ENCODE peak calls at places on chromosome 1, in nine cellular contexts. One of them, this sample, is unnamed.

GRCh38 chr1:173663159-173663558 is 6.5 kb downstream of the ANKRD45 start:
- DNase-seq in bronchial epithelial cell: no peak
- DNase-seq in colonic mucosa: no peak
- DNase-seq in body of pancreas: no peak
- DNase-seq in stomach: no peak
- DNase-seq in IMR-90: no peak
- DNase-seq in heart left ventricle: no peak
- DNase-seq in AG04449: no peak
- DNase-seq in A673: no peak
- DNase-seq in this sample: no peak

GRCh38 chr1:90133133-90133532 is 138.2 kb downstream of the ZNF326 start:
- DNase-seq in bronchial epithelial cell: peak
- DNase-seq in colonic mucosa: peak
- DNase-seq in body of pancreas: peak
- DNase-seq in stomach: no peak
- DNase-seq in IMR-90: peak
- DNase-seq in heart left ventricle: no peak
- DNase-seq in AG04449: no peak
- DNase-seq in A673: peak
- DNase-seq in this sample: peak

GRCh38 chr1:39205102-39205780 is 746 bp downstream of the MACF1 start:
- DNase-seq in bronchial epithelial cell: peak
- DNase-seq in colonic mucosa: peak
- DNase-seq in body of pancreas: no peak
- DNase-seq in stomach: peak
- DNase-seq in IMR-90: peak
- DNase-seq in heart left ventricle: peak
- DNase-seq in AG04449: no peak
- DNase-seq in A673: no peak
- DNase-seq in this sample: no peak

GRCh38 chr1:30868833-30869435 is 39.6 kb downstream of the SDC3 start:
- DNase-seq in bronchial epithelial cell: no peak
- DNase-seq in colonic mucosa: no peak
- DNase-seq in body of pancreas: no peak
- DNase-seq in stomach: no peak
- DNase-seq in IMR-90: no peak
- DNase-seq in heart left ventricle: no peak
- DNase-seq in AG04449: no peak
- DNase-seq in A673: no peak
- DNase-seq in this sample: no peak

GRCh38 chr1:147676306-147677085 is 6.2 kb upstream of the ACP6 start:
- DNase-seq in bronchial epithelial cell: peak
- DNase-seq in colonic mucosa: no peak
- DNase-seq in body of pancreas: no peak
- DNase-seq in stomach: no peak
- DNase-seq in IMR-90: peak
- DNase-seq in heart left ventricle: no peak
- DNase-seq in AG04449: no peak
- DNase-seq in A673: peak
- DNase-seq in this sample: peak

GRCh38 chr1:70978623-70979022 is 69.0 kb downstream of the PTGER3 start:
- DNase-seq in bronchial epithelial cell: no peak
- DNase-seq in colonic mucosa: no peak
- DNase-seq in body of pancreas: peak
- DNase-seq in stomach: no peak
- DNase-seq in IMR-90: no peak
- DNase-seq in heart left ventricle: no peak
- DNase-seq in AG04449: no peak
- DNase-seq in A673: peak
- DNase-seq in this sample: no peak

GRCh38 chr1:9717193-9718005 is 65.9 kb downstream of the PIK3CD start:
- DNase-seq in bronchial epithelial cell: no peak
- DNase-seq in colonic mucosa: peak
- DNase-seq in body of pancreas: peak
- DNase-seq in stomach: peak
- DNase-seq in IMR-90: no peak
- DNase-seq in heart left ventricle: peak
- DNase-seq in AG04449: no peak
- DNase-seq in A673: no peak
- DNase-seq in this sample: no peak

GRCh38 chr1:58841455-58841854 is 57.6 kb upstream of the JUN start:
- DNase-seq in bronchial epithelial cell: no peak
- DNase-seq in colonic mucosa: peak
- DNase-seq in body of pancreas: no peak
- DNase-seq in stomach: no peak
- DNase-seq in IMR-90: no peak
- DNase-seq in heart left ventricle: no peak
- DNase-seq in AG04449: no peak
- DNase-seq in A673: peak
- DNase-seq in this sample: no peak

GRCh38 chr1:200486634-200487033 is 76.8 kb upstream of the ZNF281 start:
- DNase-seq in bronchial epithelial cell: no peak
- DNase-seq in colonic mucosa: no peak
- DNase-seq in body of pancreas: no peak
- DNase-seq in stomach: no peak
- DNase-seq in IMR-90: no peak
- DNase-seq in heart left ventricle: no peak
- DNase-seq in AG04449: no peak
- DNase-seq in A673: no peak
- DNase-seq in this sample: no peak

GRCh38 chr1:243621973-243622372 is 228.1 kb downstream of the AKT3 start:
- DNase-seq in bronchial epithelial cell: no peak
- DNase-seq in colonic mucosa: no peak
- DNase-seq in body of pancreas: no peak
- DNase-seq in stomach: no peak
- DNase-seq in IMR-90: peak
- DNase-seq in heart left ventricle: no peak
- DNase-seq in AG04449: no peak
- DNase-seq in A673: no peak
- DNase-seq in this sample: no peak

GRCh38 chr1:112501810-112502641 is 6.7 kb upstream of the WNT2B start:
- DNase-seq in bronchial epithelial cell: peak
- DNase-seq in colonic mucosa: peak
- DNase-seq in body of pancreas: peak
- DNase-seq in stomach: peak
- DNase-seq in IMR-90: peak
- DNase-seq in heart left ventricle: peak
- DNase-seq in AG04449: no peak
- DNase-seq in A673: peak
- DNase-seq in this sample: peak

GRCh38 chr1:169051171-169051570 is 55.3 kb upstream of the ATP1B1 start:
- DNase-seq in bronchial epithelial cell: no peak
- DNase-seq in colonic mucosa: no peak
- DNase-seq in body of pancreas: no peak
- DNase-seq in stomach: no peak
- DNase-seq in IMR-90: no peak
- DNase-seq in heart left ventricle: no peak
- DNase-seq in AG04449: no peak
- DNase-seq in A673: no peak
- DNase-seq in this sample: no peak

GRCh38 chr1:154856049-154856448 is 14.0 kb downstream of the KCNN3 start:
- DNase-seq in bronchial epithelial cell: no peak
- DNase-seq in colonic mucosa: no peak
- DNase-seq in body of pancreas: no peak
- DNase-seq in stomach: no peak
- DNase-seq in IMR-90: no peak
- DNase-seq in heart left ventricle: peak
- DNase-seq in AG04449: no peak
- DNase-seq in A673: peak
- DNase-seq in this sample: no peak

GRCh38 chr1:10888289-10888688 is 91.8 kb upstream of the CASZ1 start:
- DNase-seq in bronchial epithelial cell: no peak
- DNase-seq in colonic mucosa: no peak
- DNase-seq in body of pancreas: no peak
- DNase-seq in stomach: no peak
- DNase-seq in IMR-90: no peak
- DNase-seq in heart left ventricle: no peak
- DNase-seq in AG04449: no peak
- DNase-seq in A673: peak
- DNase-seq in this sample: no peak

GRCh38 chr1:10901091-10901893 is 104.8 kb upstream of the CASZ1 start:
- DNase-seq in bronchial epithelial cell: peak
- DNase-seq in colonic mucosa: peak
- DNase-seq in body of pancreas: no peak
- DNase-seq in stomach: peak
- DNase-seq in IMR-90: no peak
- DNase-seq in heart left ventricle: no peak
- DNase-seq in AG04449: no peak
- DNase-seq in A673: peak
- DNase-seq in this sample: no peak

GRCh38 chr1:224622831-224623230 is 6.7 kb downstream of the CNIH3 start:
- DNase-seq in bronchial epithelial cell: no peak
- DNase-seq in colonic mucosa: no peak
- DNase-seq in body of pancreas: no peak
- DNase-seq in stomach: no peak
- DNase-seq in IMR-90: no peak
- DNase-seq in heart left ventricle: no peak
- DNase-seq in AG04449: no peak
- DNase-seq in A673: no peak
- DNase-seq in this sample: no peak
- H3K4me3 ChIP-seq in bronchial epithelial cell: no peak
- H3K4me3 ChIP-seq in colonic mucosa: no peak
- H3K4me3 ChIP-seq in body of pancreas: no peak
- H3K4me3 ChIP-seq in stomach: no peak
- H3K4me3 ChIP-seq in IMR-90: no peak
- H3K4me3 ChIP-seq in heart left ventricle: no peak
- H3K4me3 ChIP-seq in AG04449: no peak
- H3K4me3 ChIP-seq in A673: no peak
- H3K4me3 ChIP-seq in this sample: no peak

GRCh38 chr1:237352747-237353146 is 310.8 kb downstream of the RYR2 start:
- DNase-seq in bronchial epithelial cell: no peak
- DNase-seq in colonic mucosa: no peak
- DNase-seq in body of pancreas: no peak
- DNase-seq in stomach: no peak
- DNase-seq in IMR-90: no peak
- DNase-seq in heart left ventricle: no peak
- DNase-seq in AG04449: no peak
- DNase-seq in A673: no peak
- DNase-seq in this sample: no peak
- TF ChIP-seq CTCF in bronchial epithelial cell: no peak
- TF ChIP-seq CTCF in colonic mucosa: no peak
- TF ChIP-seq CTCF in body of pancreas: no peak
- TF ChIP-seq CTCF in stomach: no peak
- TF ChIP-seq CTCF in IMR-90: no peak
- TF ChIP-seq CTCF in heart left ventricle: no peak
- TF ChIP-seq CTCF in AG04449: no peak
- TF ChIP-seq CTCF in A673: no peak
- TF ChIP-seq CTCF in this sample: no peak

DNA sequence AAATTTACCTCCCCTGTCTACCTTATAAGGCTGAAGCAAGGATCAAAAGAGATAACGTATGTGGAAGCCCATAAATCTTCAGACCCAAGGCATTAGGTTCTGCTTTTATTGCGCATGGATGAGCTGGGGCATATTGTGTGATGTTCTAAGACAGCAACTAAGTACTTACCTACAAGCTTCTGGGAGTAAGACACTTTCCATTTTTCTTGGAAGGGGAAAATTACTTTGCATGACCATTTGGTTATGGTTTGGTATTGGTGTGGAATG is 21.1 kb downstream of the LMOD1 start:
- DNase-seq in bronchial epithelial cell: no peak
- DNase-seq in colonic mucosa: no peak
- DNase-seq in body of pancreas: no peak
- DNase-seq in stomach: no peak
- DNase-seq in IMR-90: no peak
- DNase-seq in heart left ventricle: no peak
- DNase-seq in AG04449: no peak
- DNase-seq in A673: no peak
- DNase-seq in this sample: no peak
- H3K4me3 ChIP-seq in bronchial epithelial cell: no peak
- H3K4me3 ChIP-seq in colonic mucosa: no peak
- H3K4me3 ChIP-seq in body of pancreas: no peak
- H3K4me3 ChIP-seq in stomach: no peak
- H3K4me3 ChIP-seq in IMR-90: no peak
- H3K4me3 ChIP-seq in heart left ventricle: no peak
- H3K4me3 ChIP-seq in AG04449: no peak
- H3K4me3 ChIP-seq in A673: no peak
- H3K4me3 ChIP-seq in this sample: no peak

GRCh38 chr1:161200421-161200991 is 1.7 kb upstream of the ADAMTS4 start:
- DNase-seq in bronchial epithelial cell: no peak
- DNase-seq in colonic mucosa: no peak
- DNase-seq in body of pancreas: no peak
- DNase-seq in stomach: no peak
- DNase-seq in IMR-90: no peak
- DNase-seq in heart left ventricle: no peak
- DNase-seq in AG04449: no peak
- DNase-seq in A673: no peak
- DNase-seq in this sample: no peak

GRCh38 chr1:161200992-161201827 is 957 bp upstream of the NDUFS2 start:
- DNase-seq in bronchial epithelial cell: no peak
- DNase-seq in colonic mucosa: peak
- DNase-seq in body of pancreas: peak
- DNase-seq in stomach: peak
- DNase-seq in IMR-90: peak
- DNase-seq in heart left ventricle: peak
- DNase-seq in AG04449: no peak
- DNase-seq in A673: no peak
- DNase-seq in this sample: no peak

GRCh38 chr1:161198877-161199431 is at the start of gene ADAMTS4:
- DNase-seq in bronchial epithelial cell: no peak
- DNase-seq in colonic mucosa: peak
- DNase-seq in body of pancreas: peak
- DNase-seq in stomach: peak
- DNase-seq in IMR-90: peak
- DNase-seq in heart left ventricle: peak
- DNase-seq in AG04449: peak
- DNase-seq in A673: peak
- DNase-seq in this sample: no peak

GRCh38 chr1:161199506-161200119 is 759 bp upstream of the ADAMTS4 start:
- DNase-seq in bronchial epithelial cell: no peak
- DNase-seq in colonic mucosa: no peak
- DNase-seq in body of pancreas: no peak
- DNase-seq in stomach: no peak
- DNase-seq in IMR-90: no peak
- DNase-seq in heart left ventricle: no peak
- DNase-seq in AG04449: no peak
- DNase-seq in A673: peak
- DNase-seq in this sample: no peak

DNA sequence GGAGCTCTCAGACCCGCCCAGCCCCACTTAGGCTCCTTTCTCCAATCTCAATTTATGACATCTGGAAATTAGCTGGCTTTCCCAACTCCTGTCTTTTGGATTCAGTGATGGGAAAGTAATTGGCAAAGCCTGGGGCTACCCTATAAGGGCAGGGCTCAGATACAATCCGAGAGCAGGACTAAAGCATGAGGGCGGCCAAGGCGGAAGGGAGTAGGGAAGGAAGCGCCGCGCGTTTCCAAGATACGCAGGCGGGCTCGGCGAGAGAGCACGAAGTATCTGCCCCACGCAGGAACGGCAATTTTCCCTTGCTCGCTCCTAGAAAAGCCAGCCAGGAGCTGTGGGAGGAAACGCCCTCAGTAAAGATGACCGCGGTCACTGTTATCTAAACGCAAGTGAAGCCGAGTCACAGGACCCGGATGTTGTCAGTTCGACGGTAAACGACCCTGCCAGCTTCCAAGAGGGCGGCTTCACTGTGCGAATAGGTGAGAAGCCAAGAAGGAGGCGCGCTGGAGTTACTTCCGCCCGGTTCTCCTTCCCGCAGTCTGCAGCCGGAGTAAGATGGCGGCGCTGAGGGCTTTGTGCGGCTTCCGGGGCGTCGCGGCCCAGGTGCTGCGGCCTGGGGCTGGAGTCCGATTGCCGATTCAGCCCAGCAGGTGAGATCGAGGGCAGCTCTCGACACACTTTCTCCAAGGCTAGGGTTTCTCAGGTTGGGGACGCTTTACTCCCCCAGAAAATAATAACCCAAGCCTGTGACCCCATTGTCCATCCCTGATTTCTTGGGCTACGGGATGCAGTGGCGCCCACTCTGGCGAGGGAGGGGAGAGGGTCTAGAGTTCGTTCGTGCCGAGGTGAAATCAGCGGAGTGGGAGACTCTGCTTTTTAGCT is at the start of gene NDUFS2:
- DNase-seq in bronchial epithelial cell: peak
- DNase-seq in colonic mucosa: peak
- DNase-seq in body of pancreas: peak
- DNase-seq in stomach: peak
- DNase-seq in IMR-90: peak
- DNase-seq in heart left ventricle: peak
- DNase-seq in AG04449: peak
- DNase-seq in A673: peak
- DNase-seq in this sample: peak
- TF ChIP-seq CTCF in bronchial epithelial cell: peak
- TF ChIP-seq CTCF in colonic mucosa: no peak
- TF ChIP-seq CTCF in body of pancreas: no peak
- TF ChIP-seq CTCF in stomach: no peak
- TF ChIP-seq CTCF in IMR-90: no peak
- TF ChIP-seq CTCF in heart left ventricle: peak
- TF ChIP-seq CTCF in AG04449: peak
- TF ChIP-seq CTCF in A673: peak
- TF ChIP-seq CTCF in this sample: peak

This sample was measured in astrocyte of the cerebellum.